ENCODE peak calls at places on chromosomes 11 and 22, in nine cellular contexts. B, W, A, H, Y, M, I, R and D are unnamed samples.

GRCh38 chr11:1040428-1041148 is 4.1 kb upstream of the MUC6 start:
- DNase-seq in B (no peak), W (no peak), A (no peak), H (no peak), Y (no peak), M (no peak), I (no peak), R (no peak), D (no peak)

GRCh38 chr22:38298312-38299000 is 18.8 kb downstream of the CSNK1E start:
- DNase-seq in B (peak; percentile 49), W (no peak), A (peak; percentile 12), H (peak; percentile 19), Y (peak; percentile 82), M (no peak), I (no peak), R (no peak), D (no peak)

GRCh38 chr11:30172872-30173271 is 57.9 kb upstream of the FSHB start:
- DNase-seq in B (no peak), W (no peak), A (peak; percentile 10), H (no peak), Y (no peak), M (no peak), I (no peak), R (no peak), D (no peak)

GRCh38 chr22:35023692-35024363 is 42.1 kb upstream of the ISX start:
- DNase-seq in B (peak; percentile 37), W (peak; percentile 57), A (peak; percentile 7), H (peak; percentile 74), Y (no peak), M (peak; percentile 38), I (peak; percentile 7), R (peak; percentile 40), D (peak; percentile 51)

GRCh38 chr22:40026641-40027040 is 31.9 kb downstream of the FAM83F start:
- DNase-seq in B (no peak), W (no peak), A (no peak), H (no peak), Y (no peak), M (no peak), I (no peak), R (peak; percentile 60), D (no peak)

GRCh38 chr11:29780756-29781155 is 236.1 kb downstream of the KCNA4 start:
- DNase-seq in B (no peak), W (peak; percentile 43), A (peak; percentile 57), H (no peak), Y (no peak), M (no peak), I (no peak), R (no peak), D (no peak)

GRCh38 chr11:783581-784015 is 6.3 kb downstream of the CEND1 start:
- DNase-seq in B (peak; percentile 83), W (peak; percentile 68), A (no peak), H (no peak), Y (peak; percentile 85), M (peak; percentile 44), I (no peak), R (peak; percentile 91), D (peak; percentile 92)

GRCh38 chr11:2920343-2920742 is 8.9 kb downstream of the PHLDA2 start:
- DNase-seq in B (no peak), W (no peak), A (no peak), H (no peak), Y (no peak), M (no peak), I (no peak), R (no peak), D (no peak)

GRCh38 chr11:122984186-122985011 is 2.8 kb upstream of the BSX start:
- DNase-seq in B (no peak), W (no peak), A (no peak), H (no peak), Y (no peak), M (peak; percentile 45), I (no peak), R (peak; percentile 48), D (no peak)

GRCh38 chr11:75813126-75813525 is 1.9 kb upstream of the UVRAG start:
- DNase-seq in B (peak; percentile 3), W (no peak), A (no peak), H (no peak), Y (no peak), M (no peak), I (no peak), R (no peak), D (no peak)

GRCh38 chr11:75873417-75874148 is 58.6 kb downstream of the UVRAG start:
- DNase-seq in B (no peak), W (no peak), A (peak; percentile 87), H (peak; percentile 47), Y (no peak), M (no peak), I (no peak), R (no peak), D (peak; percentile 16)

GRCh38 chr22:26708256-26709009 is 51.0 kb downstream of the MIAT start:
- DNase-seq in B (no peak), W (no peak), A (no peak), H (no peak), Y (no peak), M (no peak), I (no peak), R (no peak), D (no peak)

GRCh38 chr11:100639140-100639539 is 47.9 kb upstream of the ARHGAP42 start:
- DNase-seq in B (no peak), W (no peak), A (no peak), H (no peak), Y (no peak), M (no peak), I (no peak), R (no peak), D (peak; percentile 20)

GRCh38 chr22:31451709-31452571 is 37.7 kb downstream of the EIF4ENIF1 start:
- DNase-seq in B (no peak), W (no peak), A (peak; percentile 79), H (peak; percentile 29), Y (peak; percentile 23), M (no peak), I (no peak), R (peak; percentile 43), D (peak; percentile 11)

GRCh38 chr11:61022311-61023085 is 51.0 kb downstream of the CD6 start:
- DNase-seq in B (no peak), W (no peak), A (no peak), H (no peak), Y (no peak), M (no peak), I (no peak), R (peak; percentile 90), D (peak; percentile 45)

GRCh38 chr22:19178659-19179471 is at the start of gene SLC25A1:
- DNase-seq in B (peak; percentile 92), W (peak; percentile 94), A (peak; percentile 64), H (peak; percentile 73), Y (peak; percentile 32), M (peak; percentile 91), I (peak; percentile 78), R (peak; percentile 77), D (peak; percentile 92)

GRCh38 chr11:130369141-130369691 is 54.5 kb upstream of the ZBTB44 start:
- DNase-seq in B (no peak), W (no peak), A (no peak), H (no peak), Y (no peak), M (no peak), I (no peak), R (peak; percentile 3), D (no peak)

GRCh38 chr11:26245046-26245445 is 86.9 kb upstream of the ANO3 start:
- DNase-seq in B (no peak), W (no peak), A (no peak), H (no peak), Y (no peak), M (no peak), I (no peak), R (no peak), D (no peak)

GRCh38 chr11:65288706-65289536 is 25.7 kb upstream of the CDC42EP2 start:
- DNase-seq in B (no peak), W (peak; percentile 76), A (no peak), H (peak; percentile 41), Y (no peak), M (no peak), I (no peak), R (peak; percentile 99), D (peak; percentile 51)

GRCh38 chr22:42294034-42294985 is 23.9 kb upstream of the TCF20 start:
- DNase-seq in B (peak; percentile 56), W (peak; percentile 53), A (peak; percentile 29), H (peak; percentile 38), Y (no peak), M (no peak), I (no peak), R (peak; percentile 45), D (peak; percentile 65)

GRCh38 chr22:50118557-50119168 is 28.9 kb downstream of the MOV10L1 start:
- DNase-seq in B (peak; percentile 72), W (no peak), A (no peak), H (no peak), Y (peak; percentile 64), M (no peak), I (no peak), R (no peak), D (no peak)

GRCh38 chr22:22810018-22810427 is 77.6 kb upstream of the IGLL5 start:
- DNase-seq in B (no peak), W (peak; percentile 38), A (peak; percentile 54), H (no peak), Y (no peak), M (peak; percentile 9), I (no peak), R (no peak), D (peak; percentile 62)

GRCh38 chr11:101010899-101011298 is 118.7 kb downstream of the PGR start:
- DNase-seq in B (no peak), W (no peak), A (no peak), H (no peak), Y (no peak), M (no peak), I (no peak), R (no peak), D (no peak)

GRCh38 chr11:57932105-57932504 is 91.6 kb upstream of the OR9Q1 start:
- DNase-seq in B (no peak), W (no peak), A (no peak), H (no peak), Y (no peak), M (no peak), I (no peak), R (no peak), D (no peak)